ENCODE peak calls at places on chromosomes 13 and 19, in five cellular contexts. One of them, this sample, is unnamed.

GRCh38 chr13:84894749-84895148 is 904.5 kb downstream of the SLITRK6 start:
- DNase-seq in mesothelial cell of epicardium: no peak
- DNase-seq in tibial nerve: no peak
- DNase-seq in neural crest cell: no peak
- DNase-seq in CD4-positive, alpha-beta T cell: no peak
- DNase-seq in this sample: no peak

GRCh38 chr13:42396901-42397670 is 125.1 kb downstream of the AKAP11 start:
- DNase-seq in mesothelial cell of epicardium: no peak
- DNase-seq in CD4-positive, alpha-beta T cell: no peak
- DNase-seq in neural crest cell: no peak
- DNase-seq in tibial nerve: no peak
- DNase-seq in this sample: no peak

GRCh38 chr19:55358493-55358892 is 4.0 kb upstream of the COX6B2 start:
- DNase-seq in mesothelial cell of epicardium: no peak
- DNase-seq in tibial nerve: no peak
- DNase-seq in neural crest cell: no peak
- DNase-seq in CD4-positive, alpha-beta T cell: no peak
- DNase-seq in this sample: no peak

GRCh38 chr19:45442927-45443461 is 19.3 kb upstream of the ERCC1 start:
- DNase-seq in CD4-positive, alpha-beta T cell: no peak
- DNase-seq in tibial nerve: peak
- DNase-seq in mesothelial cell of epicardium: no peak
- DNase-seq in neural crest cell: peak
- DNase-seq in this sample: no peak

GRCh38 chr13:66329988-66330429 is 900.1 kb downstream of the PCDH9 start:
- DNase-seq in mesothelial cell of epicardium: no peak
- DNase-seq in neural crest cell: no peak
- DNase-seq in tibial nerve: no peak
- DNase-seq in CD4-positive, alpha-beta T cell: no peak
- DNase-seq in this sample: no peak

GRCh38 chr19:18153555-18154134 is 682 bp downstream of the PIK3R2 start:
- DNase-seq in CD4-positive, alpha-beta T cell: no peak
- DNase-seq in tibial nerve: no peak
- DNase-seq in mesothelial cell of epicardium: no peak
- DNase-seq in neural crest cell: no peak
- DNase-seq in this sample: no peak

GRCh38 chr19:48772503-48772953 is 17.2 kb downstream of the FGF21 start:
- DNase-seq in CD4-positive, alpha-beta T cell: no peak
- DNase-seq in neural crest cell: no peak
- DNase-seq in mesothelial cell of epicardium: no peak
- DNase-seq in tibial nerve: peak
- DNase-seq in this sample: no peak

GRCh38 chr13:22009500-22009899 is 338.6 kb downstream of the FGF9 start:
- DNase-seq in mesothelial cell of epicardium: no peak
- DNase-seq in neural crest cell: no peak
- DNase-seq in CD4-positive, alpha-beta T cell: no peak
- DNase-seq in tibial nerve: no peak
- DNase-seq in this sample: no peak

GRCh38 chr13:40776681-40777165 is 5.7 kb upstream of the MRPS31 start:
- DNase-seq in mesothelial cell of epicardium: no peak
- DNase-seq in tibial nerve: no peak
- DNase-seq in CD4-positive, alpha-beta T cell: peak
- DNase-seq in neural crest cell: no peak
- DNase-seq in this sample: no peak

GRCh38 chr19:1987197-1988187 is 28.0 kb downstream of the BTBD2 start:
- DNase-seq in mesothelial cell of epicardium: no peak
- DNase-seq in tibial nerve: no peak
- DNase-seq in neural crest cell: no peak
- DNase-seq in CD4-positive, alpha-beta T cell: no peak
- DNase-seq in this sample: no peak

GRCh38 chr13:26534036-26534726 is 23.3 kb upstream of the WASF3 start:
- DNase-seq in CD4-positive, alpha-beta T cell: no peak
- DNase-seq in mesothelial cell of epicardium: no peak
- DNase-seq in neural crest cell: no peak
- DNase-seq in tibial nerve: no peak
- DNase-seq in this sample: no peak

GRCh38 chr13:41696163-41697003 is 239.0 kb downstream of the RGCC start:
- DNase-seq in CD4-positive, alpha-beta T cell: no peak
- DNase-seq in mesothelial cell of epicardium: no peak
- DNase-seq in tibial nerve: no peak
- DNase-seq in neural crest cell: no peak
- DNase-seq in this sample: peak

GRCh38 chr13:27920677-27921420 is 1.0 kb downstream of the PDX1 start:
- DNase-seq in mesothelial cell of epicardium: no peak
- DNase-seq in CD4-positive, alpha-beta T cell: no peak
- DNase-seq in tibial nerve: no peak
- DNase-seq in neural crest cell: no peak
- DNase-seq in this sample: no peak

GRCh38 chr13:60448907-60449510 is 52.0 kb downstream of the TDRD3 start:
- DNase-seq in neural crest cell: peak
- DNase-seq in tibial nerve: peak
- DNase-seq in mesothelial cell of epicardium: no peak
- DNase-seq in CD4-positive, alpha-beta T cell: no peak
- DNase-seq in this sample: peak

GRCh38 chr19:10260141-10260584 is 8.1 kb downstream of the MRPL4 start:
- DNase-seq in mesothelial cell of epicardium: no peak
- DNase-seq in tibial nerve: no peak
- DNase-seq in neural crest cell: no peak
- DNase-seq in CD4-positive, alpha-beta T cell: no peak
- DNase-seq in this sample: no peak

GRCh38 chr19:13163609-13164364 is 13.6 kb downstream of the IER2 start:
- DNase-seq in tibial nerve: peak
- DNase-seq in mesothelial cell of epicardium: peak
- DNase-seq in CD4-positive, alpha-beta T cell: no peak
- DNase-seq in neural crest cell: peak
- DNase-seq in this sample: peak

GRCh38 chr19:7561229-7561806 is 25.8 kb downstream of the PNPLA6 start:
- DNase-seq in tibial nerve: no peak
- DNase-seq in mesothelial cell of epicardium: no peak
- DNase-seq in neural crest cell: no peak
- DNase-seq in CD4-positive, alpha-beta T cell: no peak
- DNase-seq in this sample: no peak

GRCh38 chr13:35164324-35164932 is 222.4 kb downstream of the NBEA start:
- DNase-seq in mesothelial cell of epicardium: no peak
- DNase-seq in tibial nerve: no peak
- DNase-seq in CD4-positive, alpha-beta T cell: no peak
- DNase-seq in neural crest cell: no peak
- DNase-seq in this sample: no peak

GRCh38 chr13:91045351-91046034 is 302.0 kb upstream of the MIR17HG start:
- DNase-seq in neural crest cell: no peak
- DNase-seq in tibial nerve: no peak
- DNase-seq in mesothelial cell of epicardium: no peak
- DNase-seq in CD4-positive, alpha-beta T cell: no peak
- DNase-seq in this sample: no peak

GRCh38 chr13:55087085-55087484 is 2053.6 kb upstream of the PRR20A start:
- DNase-seq in neural crest cell: no peak
- DNase-seq in tibial nerve: no peak
- DNase-seq in CD4-positive, alpha-beta T cell: no peak
- DNase-seq in mesothelial cell of epicardium: no peak
- DNase-seq in this sample: no peak

GRCh38 chr19:10112895-10113591 is 1.6 kb downstream of the P2RY11 start:
- DNase-seq in mesothelial cell of epicardium: no peak
- DNase-seq in neural crest cell: peak
- DNase-seq in CD4-positive, alpha-beta T cell: peak
- DNase-seq in tibial nerve: no peak
- DNase-seq in this sample: no peak

GRCh38 chr19:35107541-35107939 is 8.1 kb upstream of the FXYD3 start:
- DNase-seq in CD4-positive, alpha-beta T cell: no peak
- DNase-seq in neural crest cell: peak
- DNase-seq in tibial nerve: peak
- DNase-seq in mesothelial cell of epicardium: no peak
- DNase-seq in this sample: no peak

GRCh38 chr13:76758738-76759137 is 127.5 kb downstream of the KCTD12 start:
- DNase-seq in tibial nerve: no peak
- DNase-seq in neural crest cell: no peak
- DNase-seq in CD4-positive, alpha-beta T cell: no peak
- DNase-seq in mesothelial cell of epicardium: no peak
- DNase-seq in this sample: no peak

GRCh38 chr13:52067237-52067636 is 42.7 kb downstream of the UTP14C start:
- DNase-seq in CD4-positive, alpha-beta T cell: no peak
- DNase-seq in mesothelial cell of epicardium: no peak
- DNase-seq in tibial nerve: no peak
- DNase-seq in neural crest cell: no peak
- DNase-seq in this sample: no peak

GRCh38 chr19:47158879-47159509 is 28.4 kb downstream of the SAE1 start:
- DNase-seq in CD4-positive, alpha-beta T cell: no peak
- DNase-seq in mesothelial cell of epicardium: no peak
- DNase-seq in neural crest cell: no peak
- DNase-seq in tibial nerve: no peak
- DNase-seq in this sample: no peak

GRCh38 chr13:67138937-67139336 is 91.2 kb downstream of the PCDH9 start:
- DNase-seq in neural crest cell: no peak
- DNase-seq in mesothelial cell of epicardium: no peak
- DNase-seq in tibial nerve: no peak
- DNase-seq in CD4-positive, alpha-beta T cell: no peak
- DNase-seq in this sample: no peak

GRCh38 chr13:39414339-39414738 is 188.7 kb downstream of the LHFPL6 start:
- DNase-seq in CD4-positive, alpha-beta T cell: no peak
- DNase-seq in tibial nerve: no peak
- DNase-seq in mesothelial cell of epicardium: no peak
- DNase-seq in neural crest cell: no peak
- DNase-seq in this sample: no peak

GRCh38 chr13:72062566-72062965 is 195.6 kb upstream of the DACH1 start:
- DNase-seq in CD4-positive, alpha-beta T cell: no peak
- DNase-seq in tibial nerve: no peak
- DNase-seq in mesothelial cell of epicardium: no peak
- DNase-seq in neural crest cell: no peak
- DNase-seq in this sample: no peak

GRCh38 chr19:7917292-7918061 is 2.7 kb upstream of the SNAPC2 start:
- DNase-seq in CD4-positive, alpha-beta T cell: peak
- DNase-seq in mesothelial cell of epicardium: peak
- DNase-seq in tibial nerve: no peak
- DNase-seq in neural crest cell: peak
- DNase-seq in this sample: no peak

GRCh38 chr19:8460516-8461298 is 15.9 kb downstream of the HNRNPM start:
- DNase-seq in tibial nerve: no peak
- DNase-seq in neural crest cell: no peak
- DNase-seq in mesothelial cell of epicardium: no peak
- DNase-seq in CD4-positive, alpha-beta T cell: no peak
- DNase-seq in this sample: peak

GRCh38 chr19:14198384-14199376 is 7.3 kb downstream of the ADGRL1 start:
- DNase-seq in CD4-positive, alpha-beta T cell: no peak
- DNase-seq in neural crest cell: no peak
- DNase-seq in tibial nerve: no peak
- DNase-seq in mesothelial cell of epicardium: no peak
- DNase-seq in this sample: no peak
- TF ChIP-seq CTCF in CD4-positive, alpha-beta T cell: no peak
- TF ChIP-seq CTCF in neural crest cell: no peak
- TF ChIP-seq CTCF in tibial nerve: no peak
- TF ChIP-seq CTCF in mesothelial cell of epicardium: no peak
- TF ChIP-seq CTCF in this sample: no peak

GRCh38 chr13:74574964-74575728 is 440.9 kb upstream of the KLF12 start:
- DNase-seq in tibial nerve: no peak
- DNase-seq in CD4-positive, alpha-beta T cell: no peak
- DNase-seq in mesothelial cell of epicardium: no peak
- DNase-seq in neural crest cell: no peak
- DNase-seq in this sample: no peak

GRCh38 chr13:74571811-74572210 is 437.6 kb upstream of the KLF12 start:
- DNase-seq in tibial nerve: no peak
- DNase-seq in CD4-positive, alpha-beta T cell: no peak
- DNase-seq in mesothelial cell of epicardium: no peak
- DNase-seq in neural crest cell: no peak
- DNase-seq in this sample: no peak

GRCh38 chr13:74575729-74576125 is 441.5 kb upstream of the KLF12 start:
- DNase-seq in neural crest cell: peak
- DNase-seq in CD4-positive, alpha-beta T cell: peak
- DNase-seq in tibial nerve: peak
- DNase-seq in mesothelial cell of epicardium: peak
- DNase-seq in this sample: no peak

GRCh38 chr13:74570834-74571233 is 436.6 kb upstream of the KLF12 start:
- DNase-seq in mesothelial cell of epicardium: no peak
- DNase-seq in tibial nerve: no peak
- DNase-seq in neural crest cell: no peak
- DNase-seq in CD4-positive, alpha-beta T cell: no peak
- DNase-seq in this sample: no peak

GRCh38 chr13:74573654-74574053 is 439.4 kb upstream of the KLF12 start:
- DNase-seq in CD4-positive, alpha-beta T cell: no peak
- DNase-seq in mesothelial cell of epicardium: no peak
- DNase-seq in neural crest cell: no peak
- DNase-seq in tibial nerve: no peak
- DNase-seq in this sample: no peak
- TF ChIP-seq CTCF in CD4-positive, alpha-beta T cell: no peak
- TF ChIP-seq CTCF in mesothelial cell of epicardium: no peak
- TF ChIP-seq CTCF in neural crest cell: no peak
- TF ChIP-seq CTCF in tibial nerve: no peak
- TF ChIP-seq CTCF in this sample: peak

GRCh38 chr13:63455938-63456337 is 2040.3 kb upstream of the PCDH20 start:
- DNase-seq in neural crest cell: no peak
- DNase-seq in tibial nerve: no peak
- DNase-seq in CD4-positive, alpha-beta T cell: no peak
- DNase-seq in mesothelial cell of epicardium: no peak
- DNase-seq in this sample: no peak
- TF ChIP-seq CTCF in neural crest cell: peak
- TF ChIP-seq CTCF in tibial nerve: no peak
- TF ChIP-seq CTCF in CD4-positive, alpha-beta T cell: no peak
- TF ChIP-seq CTCF in mesothelial cell of epicardium: no peak
- TF ChIP-seq CTCF in this sample: peak

GRCh38 chr13:33312150-33312908 is 26.8 kb upstream of the STARD13 start:
- DNase-seq in tibial nerve: no peak
- DNase-seq in CD4-positive, alpha-beta T cell: no peak
- DNase-seq in mesothelial cell of epicardium: no peak
- DNase-seq in neural crest cell: no peak
- DNase-seq in this sample: no peak
- TF ChIP-seq CTCF in tibial nerve: peak
- TF ChIP-seq CTCF in CD4-positive, alpha-beta T cell: no peak
- TF ChIP-seq CTCF in mesothelial cell of epicardium: no peak
- TF ChIP-seq CTCF in neural crest cell: no peak
- TF ChIP-seq CTCF in this sample: peak

GRCh38 chr13:77810430-77810829 is 108.2 kb downstream of the EDNRB start:
- DNase-seq in tibial nerve: no peak
- DNase-seq in mesothelial cell of epicardium: no peak
- DNase-seq in CD4-positive, alpha-beta T cell: no peak
- DNase-seq in neural crest cell: no peak
- DNase-seq in this sample: no peak
- TF ChIP-seq CTCF in tibial nerve: peak
- TF ChIP-seq CTCF in mesothelial cell of epicardium: no peak
- TF ChIP-seq CTCF in CD4-positive, alpha-beta T cell: no peak
- TF ChIP-seq CTCF in neural crest cell: peak
- TF ChIP-seq CTCF in this sample: peak

This sample was measured in AG09319.